ENCODE peak calls at places on chromosomes 7 and 10, in four cellular contexts. B is germinal center, T is ELF-1, Q is caudate nucleus. X is an unnamed sample.

GRCh38 chr10:13118784-13119133 is 18.8 kb downstream of the OPTN start:
- DNase-seq in B (no peak), Q (no peak), T (no peak), X (no peak)

GRCh38 chr10:101272229-101272868 is 43.1 kb upstream of the LBX1 start:
- DNase-seq in Q (peak), T (peak), B (peak), X (peak)

GRCh38 chr10:3935933-3936359 is 150.9 kb upstream of the KLF6 start:
- DNase-seq in T (no peak), B (no peak), Q (no peak), X (no peak)

GRCh38 chr7:127954371-127954770 is 76.9 kb downstream of the LRRC4 start:
- DNase-seq in T (no peak), Q (no peak), B (no peak), X (no peak)

GRCh38 chr7:151648429-151648828 is 128.7 kb upstream of the RHEB start:
- DNase-seq in Q (no peak), B (no peak), T (no peak), X (no peak)

GRCh38 chr7:110130669-110131068 is 960.3 kb upstream of the LRRN3 start:
- DNase-seq in B (no peak), T (no peak), Q (no peak), X (no peak)

GRCh38 chr10:74738985-74739567 is 87.3 kb upstream of the KAT6B start:
- DNase-seq in T (peak), Q (no peak), B (peak), X (no peak)

GRCh38 chr10:26303366-26303765 is 86.8 kb downstream of the GAD2 start:
- DNase-seq in Q (no peak), B (no peak), T (no peak), X (no peak)

GRCh38 chr10:123241391-123242141 is 87.4 kb downstream of the BUB3 start:
- DNase-seq in Q (no peak), T (no peak), B (peak), X (peak)

GRCh38 chr7:79452495-79453265 is 787 bp downstream of the MAGI2 start:
- DNase-seq in T (peak), B (no peak), Q (no peak), X (no peak)

GRCh38 chr10:28503114-28503513 is 29.8 kb upstream of the WAC start:
- DNase-seq in T (no peak), Q (no peak), B (no peak), X (no peak)

GRCh38 chr10:13865758-13866491 is 279.2 kb downstream of the PRPF18 start:
- DNase-seq in B (no peak), T (peak), Q (no peak), X (no peak)

GRCh38 chr7:130543611-130544010 is 51.7 kb downstream of the MEST start:
- DNase-seq in B (no peak), T (no peak), Q (no peak), X (no peak)

GRCh38 chr10:23693895-23694294 is 255.0 kb downstream of the OTUD1 start:
- DNase-seq in Q (peak), T (peak), B (no peak), X (no peak)

GRCh38 chr10:22779331-22780019 is 65.1 kb upstream of the PIP4K2A start:
- DNase-seq in Q (no peak), T (no peak), B (no peak), X (no peak)

GRCh38 chr10:87861566-87861952 is 1.8 kb downstream of the KLLN start:
- DNase-seq in T (peak), Q (peak), B (no peak), X (peak)

GRCh38 chr10:22712959-22713852 is 1.2 kb downstream of the PIP4K2A start:
- DNase-seq in Q (peak), B (peak), T (peak), X (peak)

GRCh38 chr10:59896186-59896585 is 10.2 kb downstream of the CCDC6 start:
- DNase-seq in T (no peak), Q (no peak), B (no peak), X (no peak)

X was measured in activated T-helper 9 cell treated with anti-CD3 and anti-CD28 coated beads, Interleukin-2, amount 50 U/mL, for 16 hours.